ENCODE peak calls at places on chromosome 12, in seven cellular contexts. G is sigmoid colon, I is testis, H is HCT116, E is body of pancreas, Q is A549, F is NB4. C is an unnamed sample.

GRCh38 chr12:124940143-124940392 is 25.6 kb upstream of the UBC start:
- DNase-seq in G (no peak), I (no peak), H (no peak), E (no peak), Q (no peak), F (no peak), C (peak)

GRCh38 chr12:51818567-51819300 is 29.8 kb downstream of the FIGNL2 start:
- DNase-seq in H (no peak), E (peak), Q (no peak), I (peak), F (no peak), G (no peak), C (peak)

GRCh38 chr12:102438823-102439205 is 41.5 kb downstream of the IGF1 start:
- DNase-seq in Q (no peak), E (no peak), I (no peak), H (no peak), F (no peak), G (no peak), C (no peak)

GRCh38 chr12:62643470-62643869 is 176.8 kb downstream of the MON2 start:
- DNase-seq in F (no peak), G (no peak), H (no peak), E (no peak), I (no peak), Q (no peak), C (no peak)

GRCh38 chr12:132490481-132491348 is 764 bp downstream of the FBRSL1 start:
- DNase-seq in Q (no peak), H (no peak), F (peak), G (no peak), E (no peak), I (no peak), C (peak)

GRCh38 chr12:59548930-59549329 is 46.9 kb upstream of the SLC16A7 start:
- DNase-seq in I (no peak), G (no peak), F (no peak), Q (no peak), H (no peak), E (no peak), C (no peak)

GRCh38 chr12:53219956-53220856 is 11.8 kb downstream of the RARG start:
- DNase-seq in F (peak), E (peak), H (peak), I (peak), Q (peak), G (peak), C (peak)

GRCh38 chr12:129997239-129997638 is 93.4 kb upstream of the TMEM132D start:
- DNase-seq in G (no peak), I (no peak), H (no peak), F (no peak), E (no peak), Q (no peak), C (no peak)

GRCh38 chr12:89895101-89895500 is 186.5 kb upstream of the ATP2B1 start:
- DNase-seq in E (no peak), G (no peak), I (no peak), F (no peak), H (no peak), Q (no peak), C (no peak)

GRCh38 chr12:124240493-124240892 is 54.4 kb upstream of the RFLNA start:
- DNase-seq in G (no peak), Q (peak), H (peak), E (no peak), F (peak), I (no peak), C (peak)

GRCh38 chr12:44889162-44889561 is 13.0 kb upstream of the NELL2 start:
- DNase-seq in G (no peak), F (no peak), E (no peak), Q (no peak), H (no peak), I (no peak), C (no peak)

GRCh38 chr12:102874819-102875218 is 42.2 kb downstream of the PAH start:
- DNase-seq in G (no peak), I (peak), F (no peak), Q (no peak), H (no peak), E (no peak), C (no peak)

GRCh38 chr12:6936642-6937480 is 6.8 kb upstream of the RNU7-1 start:
- DNase-seq in H (no peak), F (peak), Q (no peak), I (no peak), E (no peak), G (no peak), C (no peak)

GRCh38 chr12:28024231-28024995 is 51.9 kb upstream of the PTHLH start:
- DNase-seq in Q (peak), I (no peak), G (no peak), F (no peak), H (no peak), E (no peak), C (no peak)

GRCh38 chr12:48351022-48351708 is 446 bp upstream of the ZNF641 start:
- DNase-seq in Q (peak), H (peak), G (peak), I (peak), F (no peak), E (peak), C (peak)

GRCh38 chr12:96774501-96775256 is 132.4 kb upstream of the NEDD1 start:
- DNase-seq in Q (peak), F (no peak), G (no peak), I (no peak), H (no peak), E (no peak), C (peak)

GRCh38 chr12:113359133-113359938 is 949 bp downstream of the PLBD2 start:
- DNase-seq in I (peak), Q (no peak), F (peak), G (peak), E (peak), H (no peak), C (no peak)

GRCh38 chr12:48810817-48811453 is 7.4 kb upstream of the CACNB3 start:
- DNase-seq in Q (peak), H (no peak), E (peak), G (no peak), I (peak), F (no peak), C (no peak)

GRCh38 chr12:120469450-120470149 is at the start of gene SRSF9:
- DNase-seq in H (peak), F (peak), Q (peak), E (peak), I (peak), G (peak), C (peak)

GRCh38 chr12:50220357-50221061 is 53.3 kb upstream of the CERS5 start:
- DNase-seq in I (no peak), F (peak), G (no peak), Q (peak), E (no peak), H (no peak), C (no peak)

GRCh38 chr12:14272954-14273910 is 92.2 kb upstream of the ATF7IP start:
- DNase-seq in I (no peak), Q (no peak), H (no peak), G (no peak), F (peak), E (peak), C (no peak)

GRCh38 chr12:109735825-109736551 is 22.4 kb downstream of the FAM222A start:
- DNase-seq in H (no peak), E (peak), G (peak), Q (no peak), F (no peak), I (no peak), C (no peak)

GRCh38 chr12:85833558-85833957 is 2.7 kb downstream of the RASSF9 start:
- DNase-seq in Q (no peak), I (no peak), H (no peak), G (no peak), E (no peak), F (no peak), C (no peak)

GRCh38 chr12:95151821-95152220 is 65.4 kb downstream of the FGD6 start:
- DNase-seq in E (no peak), F (no peak), Q (no peak), I (no peak), G (no peak), H (no peak), C (no peak)

GRCh38 chr12:75634244-75635222 is 123.1 kb upstream of the KRR1 start:
- DNase-seq in H (no peak), Q (no peak), I (no peak), E (no peak), G (no peak), F (peak), C (no peak)

GRCh38 chr12:73384592-73384991 is 1112.4 kb downstream of the TRHDE start:
- DNase-seq in F (no peak), H (no peak), E (no peak), I (no peak), G (no peak), Q (no peak), C (no peak)

GRCh38 chr12:4267904-4268548 is 5.5 kb upstream of the CCND2 start:
- DNase-seq in G (no peak), E (no peak), I (no peak), F (no peak), Q (no peak), H (no peak), C (no peak)

GRCh38 chr12:70365648-70366518 is at the start of gene KCNMB4:
- DNase-seq in F (peak), E (peak), G (peak), Q (peak), I (peak), H (no peak), C (peak)

GRCh38 chr12:91918431-91918830 is 227.2 kb downstream of the BTG1 start:
- DNase-seq in Q (no peak), H (no peak), E (no peak), F (no peak), I (no peak), G (no peak), C (no peak)

GRCh38 chr12:308511-308910 is 45.9 kb upstream of the SLC6A13 start:
- DNase-seq in F (no peak), E (no peak), G (no peak), I (no peak), Q (no peak), H (no peak), C (no peak)

GRCh38 chr12:307406-307805 is 44.8 kb upstream of the SLC6A13 start:
- DNase-seq in Q (no peak), E (no peak), F (no peak), G (no peak), I (no peak), H (no peak), C (no peak)

DNA sequence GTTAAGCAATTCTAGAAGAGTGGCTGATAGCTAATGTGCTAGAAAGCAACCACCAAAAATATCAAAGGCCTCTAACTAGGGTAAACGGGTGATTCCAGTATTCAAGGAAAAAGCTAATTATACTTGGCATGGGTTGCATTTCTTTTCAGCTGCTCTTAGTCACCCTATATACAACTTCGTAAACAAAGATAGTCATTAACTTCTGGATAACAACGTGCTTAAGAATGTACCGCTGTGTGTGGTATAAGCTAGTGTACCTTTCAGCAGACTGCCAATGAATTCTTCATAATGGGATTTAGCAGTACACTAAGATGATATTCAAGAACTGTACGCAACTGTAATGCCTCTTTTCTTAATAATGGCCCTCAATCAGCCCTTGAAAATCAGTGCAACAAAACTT is 42.2 kb upstream of the SLC6A13 start:
- DNase-seq in F (no peak), H (no peak), E (no peak), G (no peak), I (no peak), Q (no peak), C (no peak)
- TF ChIP-seq POLR2A in F (no peak), H (no peak), E (no peak), G (no peak), I (no peak), Q (no peak), C (no peak)

GRCh38 chr12:54368709-54369596 is 4.7 kb upstream of the GPR84 start:
- DNase-seq in E (peak), H (peak), I (peak), F (peak), Q (peak), G (peak), C (peak)
- TF ChIP-seq POLR2A in E (no peak), H (no peak), I (no peak), F (no peak), Q (no peak), G (no peak), C (no peak)

GRCh38 chr12:43338848-43339526 is 213.0 kb downstream of the ADAMTS20 start:
- DNase-seq in H (peak), E (peak), F (peak), G (no peak), Q (peak), I (no peak), C (peak)
- TF ChIP-seq POLR2A in H (no peak), E (no peak), F (no peak), G (no peak), Q (no peak), I (no peak), C (no peak)

DNA sequence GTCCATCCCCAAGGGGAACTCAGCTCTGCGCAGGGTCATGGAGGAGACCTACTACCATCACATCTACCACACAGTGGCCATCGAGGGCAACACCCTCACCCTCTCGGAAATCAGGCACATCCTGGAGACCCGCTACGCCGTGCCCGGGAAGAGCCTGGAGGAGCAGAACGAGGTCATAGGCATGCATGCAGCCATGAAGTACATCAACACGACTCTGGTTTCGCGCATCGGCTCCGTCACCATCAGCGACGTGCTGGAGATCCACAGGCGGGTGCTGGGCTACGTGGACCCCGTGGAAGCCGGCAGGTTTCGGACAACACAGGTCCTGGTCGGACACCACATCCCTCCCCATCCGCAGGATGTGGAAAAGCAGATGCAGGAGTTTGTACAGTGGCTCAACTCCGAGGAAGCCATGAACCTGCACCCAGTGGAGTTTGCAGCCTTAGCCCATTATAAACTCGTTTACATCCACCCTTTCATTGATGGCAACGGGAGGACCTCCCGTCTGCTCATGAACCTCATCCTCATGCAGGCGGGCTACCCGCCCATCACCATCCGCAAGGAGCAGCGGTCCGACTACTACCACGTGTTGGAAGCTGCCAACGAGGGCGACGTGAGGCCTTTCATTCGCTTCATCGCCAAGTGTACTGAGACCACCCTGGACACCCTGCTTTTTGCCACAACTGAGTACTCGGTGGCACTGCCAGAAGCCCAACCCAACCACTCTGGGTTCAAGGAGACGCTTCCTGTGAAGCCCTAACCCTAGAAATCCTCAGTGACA is 3.8 kb downstream of the FICD start:
- DNase-seq in Q (no peak), I (no peak), E (no peak), H (no peak), F (no peak), G (no peak), C (no peak)
- TF ChIP-seq POLR2A in Q (no peak), I (no peak), E (no peak), H (no peak), F (no peak), G (no peak), C (no peak)

GRCh38 chr12:98422359-98422758 is 93.0 kb upstream of the TMPO start:
- DNase-seq in I (no peak), F (no peak), E (no peak), Q (no peak), H (no peak), G (no peak), C (no peak)

GRCh38 chr12:98424726-98425401 is 90.5 kb upstream of the TMPO start:
- DNase-seq in E (peak), G (no peak), I (peak), H (peak), F (peak), Q (peak), C (peak)

GRCh38 chr12:98425859-98426258 is 89.5 kb upstream of the TMPO start:
- DNase-seq in G (no peak), F (no peak), E (no peak), Q (no peak), H (no peak), I (no peak), C (no peak)

GRCh38 chr12:98422809-98423208 is 92.6 kb upstream of the TMPO start:
- DNase-seq in G (no peak), F (no peak), I (no peak), H (no peak), E (no peak), Q (peak), C (no peak)

DNA sequence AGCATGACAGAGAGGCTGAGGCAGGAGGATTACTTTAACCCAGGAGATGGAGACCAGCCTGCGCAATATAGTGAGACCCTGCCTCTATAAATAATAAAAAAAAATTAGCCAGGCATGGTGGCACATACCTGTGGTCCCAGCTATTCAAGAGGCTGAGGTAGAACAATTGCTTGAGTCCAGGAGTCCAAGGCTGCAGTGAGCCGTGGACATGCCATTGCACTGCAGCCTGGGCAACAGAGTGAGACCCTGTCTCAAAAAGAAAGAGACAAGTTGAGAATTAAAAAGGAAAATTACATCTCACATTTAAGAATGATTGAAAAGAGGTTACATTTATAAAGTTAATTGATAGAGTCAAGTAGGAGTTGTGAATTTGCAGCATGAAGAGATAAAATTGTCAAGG is 91.4 kb upstream of the TMPO start:
- DNase-seq in H (no peak), E (no peak), G (no peak), Q (no peak), F (no peak), I (no peak), C (no peak)
- TF ChIP-seq POLR2A in H (no peak), E (no peak), G (no peak), Q (no peak), F (no peak), I (no peak), C (no peak)

GRCh38 chr12:116172224-116172849 is 105.2 kb downstream of the MED13L start:
- DNase-seq in Q (no peak), H (no peak), F (no peak), E (no peak), I (no peak), G (no peak), C (no peak)
- TF ChIP-seq POLR2A in Q (no peak), H (no peak), F (no peak), E (no peak), I (no peak), G (no peak), C (no peak)

C was measured in H54.